ENCODE peak calls at places on chromosomes 5 and 9, in nine cellular contexts. X, N, J, U, V, C, A, I and E are unnamed samples. For H3K4me1, the result is how much of the 10 kb centered on the place peaks cover.

GRCh38 chr5:69024241-69024651 is 69.6 kb upstream of the SLC30A5 start:
- DNase-seq in V (no peak), I (peak), U (peak), J (no peak), N (peak), A (peak), X (no peak), C (no peak), E (no peak)

GRCh38 chr9:84697494-84698114 is 28.1 kb downstream of the NTRK2 start:
- DNase-seq in C (no peak), V (peak), N (peak), U (peak), J (peak), A (peak), X (no peak), I (peak), E (peak)

GRCh38 chr5:51387854-51388320 is 4.6 kb downstream of the ISL1 start:
- DNase-seq in C (no peak), I (no peak), A (no peak), J (no peak), U (no peak), V (no peak), N (no peak), X (no peak), E (no peak)

GRCh38 chr5:45277860-45278259 is 418.3 kb downstream of the HCN1 start:
- DNase-seq in U (no peak), V (no peak), X (no peak), I (peak), C (no peak), N (no peak), J (no peak), A (no peak), E (no peak)

GRCh38 chr9:27888661-27889295 is 315.5 kb upstream of the C9orf72 start:
- DNase-seq in I (peak), V (peak), J (peak), U (peak), C (peak), N (no peak), X (no peak), A (peak), E (no peak)

GRCh38 chr5:177432143-177432904 is 5.8 kb downstream of the GRK6 start:
- DNase-seq in A (no peak), I (no peak), U (no peak), N (no peak), C (no peak), J (no peak), X (no peak), V (no peak), E (no peak)

GRCh38 chr5:143174714-143175398 is 228.6 kb downstream of the NR3C1 start:
- DNase-seq in X (no peak), V (no peak), A (peak), J (no peak), C (peak), I (no peak), N (peak), U (no peak), E (no peak)

GRCh38 chr9:130341128-130341527 is 75.6 kb downstream of the HMCN2 start:
- DNase-seq in C (no peak), U (no peak), V (no peak), J (peak), N (no peak), A (no peak), X (no peak), I (no peak), E (no peak)

GRCh38 chr5:39164529-39165402 is 54.6 kb downstream of the FYB1 start:
- DNase-seq in X (no peak), N (no peak), J (no peak), C (no peak), V (no peak), U (no peak), A (peak), I (no peak), E (no peak)

GRCh38 chr5:173697931-173698579 is 81.6 kb upstream of the BOD1 start:
- DNase-seq in A (no peak), C (no peak), U (no peak), I (no peak), N (no peak), J (no peak), V (no peak), X (no peak), E (no peak)

GRCh38 chr5:81450940-81451339 is 57.0 kb upstream of the ACOT12 start:
- DNase-seq in J (no peak), A (peak), I (peak), V (no peak), U (no peak), X (no peak), N (no peak), C (no peak), E (no peak)

GRCh38 chr5:79561525-79561893 is 47.6 kb upstream of the HOMER1 start:
- DNase-seq in A (no peak), X (no peak), V (no peak), I (no peak), C (no peak), J (no peak), N (no peak), U (no peak), E (no peak)

GRCh38 chr5:168786142-168786541 is 207.0 kb upstream of the PANK3 start:
- DNase-seq in I (no peak), A (no peak), C (no peak), J (no peak), V (no peak), X (no peak), N (no peak), U (no peak), E (no peak)

GRCh38 chr5:109141499-109142200 is 268.1 kb downstream of the PJA2 start:
- DNase-seq in J (no peak), C (no peak), V (no peak), N (peak), U (no peak), X (no peak), A (no peak), I (no peak), E (no peak)

GRCh38 chr9:110142868-110143866 is 64.8 kb downstream of the C9orf152 start:
- DNase-seq in N (no peak), X (no peak), A (no peak), J (no peak), U (no peak), C (no peak), I (no peak), V (no peak), E (no peak)

GRCh38 chr9:115880221-115880620 is 273.4 kb upstream of the PAPPA start:
- DNase-seq in C (no peak), I (no peak), A (no peak), U (no peak), N (peak), V (no peak), X (no peak), J (no peak), E (no peak)

GRCh38 chr9:115879451-115879850 is 274.1 kb upstream of the PAPPA start:
- DNase-seq in V (no peak), N (no peak), J (no peak), I (no peak), U (no peak), C (no peak), A (no peak), X (no peak), E (no peak)

GRCh38 chr9:115884846-115885245 is 268.7 kb upstream of the PAPPA start:
- DNase-seq in J (no peak), U (no peak), C (no peak), A (no peak), I (no peak), N (no peak), X (no peak), V (no peak), E (no peak)

GRCh38 chr9:115883467-115884329 is 269.9 kb upstream of the PAPPA start:
- DNase-seq in C (no peak), U (peak), I (peak), J (no peak), X (no peak), N (peak), V (no peak), A (peak), E (no peak)

GRCh38 chr9:115882911-115883310 is 270.7 kb upstream of the PAPPA start:
- DNase-seq in C (no peak), V (no peak), N (no peak), U (no peak), A (no peak), I (no peak), J (no peak), X (no peak), E (no peak)
- H3K27ac ChIP-seq in C (no peak), V (no peak), N (no peak), U (no peak), A (no peak), I (no peak), J (no peak), X (no peak), E (no peak)

GRCh38 chr5:150142189-150142788 is 13.4 kb downstream of the PDGFRB start:
- DNase-seq in A (no peak), J (no peak), X (no peak), I (peak), U (no peak), V (no peak), C (no peak), N (no peak), E (no peak)
- H3K4me1 ChIP-seq in A (under half), J (under half), X (half or more), I (half or more), U (under half), V (half or more), C (under half), N (half or more), E (half or more)

GRCh38 chr9:13279284-13280162 is at the start of gene MPDZ:
- DNase-seq in U (peak), I (peak), J (peak), A (peak), X (no peak), C (no peak), V (peak), N (peak), E (peak)
- TF ChIP-seq CTCF in U (no peak), I (no peak), J (no peak), A (no peak), X (peak), C (no peak), V (no peak), N (no peak), E (no peak)

DNA sequence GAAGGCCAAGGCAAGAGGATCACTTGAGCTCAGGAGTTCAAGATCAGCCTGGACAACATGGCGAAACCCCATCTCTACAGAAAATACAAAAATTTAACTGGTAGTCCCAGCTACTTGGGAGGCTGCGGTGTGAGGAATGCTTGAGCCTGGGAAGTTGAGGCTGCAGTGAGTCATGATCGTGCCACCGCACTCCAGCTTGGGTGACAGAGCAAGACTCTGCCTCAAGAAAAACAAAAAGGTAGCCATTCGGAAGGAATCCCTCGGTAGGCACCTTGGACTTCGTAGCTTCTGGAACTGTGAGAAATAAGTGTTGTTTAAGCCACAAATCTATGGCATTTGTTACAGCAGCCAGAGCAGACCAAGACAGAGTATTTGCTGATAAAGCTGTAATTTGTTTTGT is 174.2 kb downstream of the DCP2 start:
- DNase-seq in A (no peak), I (no peak), X (no peak), U (no peak), N (no peak), J (no peak), V (no peak), C (no peak), E (no peak)
- H3K27ac ChIP-seq in A (no peak), I (no peak), X (no peak), U (no peak), N (no peak), J (no peak), V (no peak), C (no peak), E (no peak)

DNA sequence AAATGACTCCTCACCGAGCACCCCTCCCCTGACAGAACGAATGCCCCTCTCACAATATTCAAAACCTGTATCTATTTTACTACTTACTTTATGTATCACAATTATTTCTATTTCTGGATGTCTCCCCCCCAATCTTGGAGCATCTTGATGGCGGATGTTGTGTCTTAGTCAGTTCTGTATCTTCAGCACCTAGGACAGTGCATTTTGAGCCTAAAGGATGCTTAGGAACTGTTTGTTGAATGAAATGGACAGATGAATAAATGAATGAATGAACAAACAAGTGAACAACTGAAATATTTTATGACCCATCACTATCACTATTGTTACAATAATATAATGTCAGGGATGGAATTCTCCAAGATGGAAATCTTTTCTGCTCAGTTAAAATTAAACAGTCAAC is 295.7 kb downstream of the DNAH5 start:
- DNase-seq in J (no peak), U (no peak), I (no peak), X (no peak), A (no peak), V (no peak), C (no peak), N (no peak), E (no peak)
- H3K4me1 ChIP-seq in J (under half), U (under half), I (under half), X (under half), A (under half), V (under half), C (under half), N (under half), E (under half)

GRCh38 chr9:79233542-79233941 is 338.2 kb upstream of the TLE4 start:
- DNase-seq in V (no peak), X (no peak), I (peak), A (peak), J (no peak), N (peak), U (no peak), C (no peak), E (no peak)
- TF ChIP-seq CTCF in V (peak), X (peak), I (peak), A (peak), J (peak), N (peak), U (no peak), C (peak), E (peak)

GRCh38 chr9:6234014-6234413 is 18.4 kb downstream of the IL33 start:
- DNase-seq in U (no peak), C (no peak), J (no peak), V (no peak), I (no peak), X (no peak), N (no peak), A (no peak), E (no peak)
- H3K27ac ChIP-seq in U (no peak), C (no peak), J (no peak), V (no peak), I (no peak), X (no peak), N (no peak), A (no peak), E (no peak)

DNA sequence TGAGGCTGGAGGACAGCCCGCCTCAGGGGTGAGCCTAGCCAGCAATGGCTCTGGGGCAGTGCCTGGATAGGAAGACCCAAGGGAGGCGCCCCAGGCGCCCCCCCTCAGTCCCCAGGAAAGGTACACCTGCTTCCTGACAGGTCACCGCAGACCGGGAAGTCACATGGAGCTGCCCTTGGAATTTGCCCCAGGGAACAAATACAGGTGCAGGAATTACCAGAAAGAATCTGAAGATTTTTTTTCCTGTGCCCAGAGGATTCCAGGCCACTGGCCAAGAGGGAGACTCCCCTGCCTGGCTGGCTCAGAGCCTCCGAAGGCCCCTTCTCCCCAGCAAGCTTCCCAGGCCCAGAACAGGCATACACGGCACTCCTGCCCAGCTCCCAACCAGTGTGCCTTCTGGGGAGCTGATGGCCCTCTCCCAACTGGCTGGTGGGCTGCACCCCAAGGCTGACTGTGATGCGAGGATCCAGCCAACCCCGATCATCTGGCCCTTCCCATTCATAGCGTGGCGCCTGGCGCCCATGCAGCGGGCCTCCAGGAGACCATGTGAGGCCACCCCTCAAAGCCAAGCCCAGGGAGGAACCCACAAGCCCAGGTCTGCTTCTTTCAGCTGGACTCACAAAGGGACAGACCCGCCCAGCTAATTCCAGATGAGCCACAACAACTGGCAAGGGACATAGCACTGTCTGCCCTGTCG is 2.3 kb downstream of the TPRN start:
- DNase-seq in N (no peak), V (peak), X (no peak), J (no peak), C (no peak), I (no peak), A (peak), U (peak), E (peak)
- H3K4me1 ChIP-seq in N (under half), V (under half), X (half or more), J (under half), C (under half), I (half or more), A (half or more), U (under half), E (half or more)